ENCODE peak calls at places on chromosomes 13 and 19, in eight cellular contexts. One of them, this sample, is unnamed.

GRCh38 chr19:42081584-42082258 is 5.8 kb downstream of the ZNF574 start:
- DNase-seq in cardiac septum: no peak
- DNase-seq in SHP77: peak; percentile 8
- DNase-seq in ecto neural progenitor cell: no peak
- DNase-seq in HEK293T: peak; percentile 48
- DNase-seq in activated naive CD4-positive, alpha-beta T cell treated with Interleukin-2 at 50 U/mL for 16 hours: no peak
- DNase-seq in stimulated activated CD4-positive, alpha-beta T cell treated with anti-CD3 and anti-CD28 coated beads, Interleukin-15, amount 100 ng/mL, for 1 hour: no peak
- DNase-seq in heart left ventricle: no peak
- DNase-seq in this sample: no peak

GRCh38 chr13:111409413-111409812 is 89.0 kb downstream of the TEX29 start:
- DNase-seq in heart left ventricle: no peak
- DNase-seq in SHP77: no peak
- DNase-seq in HEK293T: no peak
- DNase-seq in ecto neural progenitor cell: no peak
- DNase-seq in cardiac septum: no peak
- DNase-seq in activated naive CD4-positive, alpha-beta T cell treated with Interleukin-2 at 50 U/mL for 16 hours: no peak
- DNase-seq in stimulated activated CD4-positive, alpha-beta T cell treated with anti-CD3 and anti-CD28 coated beads, Interleukin-15, amount 100 ng/mL, for 1 hour: no peak
- DNase-seq in this sample: no peak

GRCh38 chr13:35953537-35954206 is 177.5 kb downstream of the DCLK1 start:
- DNase-seq in heart left ventricle: peak; percentile 76
- DNase-seq in HEK293T: peak; percentile 71
- DNase-seq in ecto neural progenitor cell: peak; percentile 78
- DNase-seq in stimulated activated CD4-positive, alpha-beta T cell treated with anti-CD3 and anti-CD28 coated beads, Interleukin-15, amount 100 ng/mL, for 1 hour: no peak
- DNase-seq in activated naive CD4-positive, alpha-beta T cell treated with Interleukin-2 at 50 U/mL for 16 hours: no peak
- DNase-seq in SHP77: peak; percentile 97
- DNase-seq in cardiac septum: peak; percentile 83
- DNase-seq in this sample: peak; percentile 80

GRCh38 chr19:6451583-6452222 is 7.9 kb downstream of the SLC25A23 start:
- DNase-seq in ecto neural progenitor cell: no peak
- DNase-seq in stimulated activated CD4-positive, alpha-beta T cell treated with anti-CD3 and anti-CD28 coated beads, Interleukin-15, amount 100 ng/mL, for 1 hour: no peak
- DNase-seq in SHP77: no peak
- DNase-seq in cardiac septum: no peak
- DNase-seq in activated naive CD4-positive, alpha-beta T cell treated with Interleukin-2 at 50 U/mL for 16 hours: no peak
- DNase-seq in HEK293T: no peak
- DNase-seq in heart left ventricle: no peak
- DNase-seq in this sample: no peak

GRCh38 chr19:33348301-33349010 is 25.1 kb upstream of the CEBPG start:
- DNase-seq in cardiac septum: no peak
- DNase-seq in ecto neural progenitor cell: no peak
- DNase-seq in stimulated activated CD4-positive, alpha-beta T cell treated with anti-CD3 and anti-CD28 coated beads, Interleukin-15, amount 100 ng/mL, for 1 hour: no peak
- DNase-seq in HEK293T: no peak
- DNase-seq in activated naive CD4-positive, alpha-beta T cell treated with Interleukin-2 at 50 U/mL for 16 hours: no peak
- DNase-seq in heart left ventricle: no peak
- DNase-seq in SHP77: no peak
- DNase-seq in this sample: no peak

GRCh38 chr13:97267418-97268059 is 45.4 kb downstream of the MBNL2 start:
- DNase-seq in ecto neural progenitor cell: no peak
- DNase-seq in SHP77: no peak
- DNase-seq in HEK293T: no peak
- DNase-seq in heart left ventricle: no peak
- DNase-seq in cardiac septum: no peak
- DNase-seq in stimulated activated CD4-positive, alpha-beta T cell treated with anti-CD3 and anti-CD28 coated beads, Interleukin-15, amount 100 ng/mL, for 1 hour: no peak
- DNase-seq in activated naive CD4-positive, alpha-beta T cell treated with Interleukin-2 at 50 U/mL for 16 hours: no peak
- DNase-seq in this sample: no peak

GRCh38 chr19:4088975-4089374 is 22.3 kb upstream of the ZBTB7A start:
- DNase-seq in activated naive CD4-positive, alpha-beta T cell treated with Interleukin-2 at 50 U/mL for 16 hours: peak; percentile 32
- DNase-seq in HEK293T: no peak
- DNase-seq in SHP77: no peak
- DNase-seq in cardiac septum: no peak
- DNase-seq in heart left ventricle: peak; percentile 18
- DNase-seq in stimulated activated CD4-positive, alpha-beta T cell treated with anti-CD3 and anti-CD28 coated beads, Interleukin-15, amount 100 ng/mL, for 1 hour: peak; percentile 22
- DNase-seq in ecto neural progenitor cell: no peak
- DNase-seq in this sample: no peak

GRCh38 chr19:2618611-2619010 is 83.9 kb downstream of the GNG7 start:
- DNase-seq in heart left ventricle: peak; percentile 69
- DNase-seq in cardiac septum: peak; percentile 92
- DNase-seq in SHP77: no peak
- DNase-seq in HEK293T: no peak
- DNase-seq in stimulated activated CD4-positive, alpha-beta T cell treated with anti-CD3 and anti-CD28 coated beads, Interleukin-15, amount 100 ng/mL, for 1 hour: peak; percentile 29
- DNase-seq in ecto neural progenitor cell: no peak
- DNase-seq in activated naive CD4-positive, alpha-beta T cell treated with Interleukin-2 at 50 U/mL for 16 hours: peak; percentile 83
- DNase-seq in this sample: no peak

GRCh38 chr13:59584902-59585670 is 578.6 kb downstream of the DIAPH3 start:
- DNase-seq in SHP77: no peak
- DNase-seq in ecto neural progenitor cell: no peak
- DNase-seq in HEK293T: no peak
- DNase-seq in activated naive CD4-positive, alpha-beta T cell treated with Interleukin-2 at 50 U/mL for 16 hours: no peak
- DNase-seq in cardiac septum: no peak
- DNase-seq in heart left ventricle: no peak
- DNase-seq in stimulated activated CD4-positive, alpha-beta T cell treated with anti-CD3 and anti-CD28 coated beads, Interleukin-15, amount 100 ng/mL, for 1 hour: no peak
- DNase-seq in this sample: no peak

GRCh38 chr13:113775451-113776145 is 16.6 kb downstream of the TMEM255B start:
- DNase-seq in stimulated activated CD4-positive, alpha-beta T cell treated with anti-CD3 and anti-CD28 coated beads, Interleukin-15, amount 100 ng/mL, for 1 hour: no peak
- DNase-seq in SHP77: peak; percentile 52
- DNase-seq in ecto neural progenitor cell: no peak
- DNase-seq in cardiac septum: no peak
- DNase-seq in HEK293T: no peak
- DNase-seq in activated naive CD4-positive, alpha-beta T cell treated with Interleukin-2 at 50 U/mL for 16 hours: no peak
- DNase-seq in heart left ventricle: no peak
- DNase-seq in this sample: no peak

GRCh38 chr19:2477732-2478191 is 1.8 kb downstream of the GADD45B start:
- DNase-seq in heart left ventricle: no peak
- DNase-seq in HEK293T: no peak
- DNase-seq in stimulated activated CD4-positive, alpha-beta T cell treated with anti-CD3 and anti-CD28 coated beads, Interleukin-15, amount 100 ng/mL, for 1 hour: no peak
- DNase-seq in cardiac septum: no peak
- DNase-seq in SHP77: no peak
- DNase-seq in activated naive CD4-positive, alpha-beta T cell treated with Interleukin-2 at 50 U/mL for 16 hours: peak; percentile 22
- DNase-seq in ecto neural progenitor cell: no peak
- DNase-seq in this sample: no peak

GRCh38 chr13:31236211-31236786 is 36.5 kb downstream of the B3GLCT start:
- DNase-seq in HEK293T: peak; percentile 23
- DNase-seq in SHP77: peak; percentile 66
- DNase-seq in stimulated activated CD4-positive, alpha-beta T cell treated with anti-CD3 and anti-CD28 coated beads, Interleukin-15, amount 100 ng/mL, for 1 hour: no peak
- DNase-seq in heart left ventricle: no peak
- DNase-seq in cardiac septum: no peak
- DNase-seq in activated naive CD4-positive, alpha-beta T cell treated with Interleukin-2 at 50 U/mL for 16 hours: no peak
- DNase-seq in ecto neural progenitor cell: no peak
- DNase-seq in this sample: no peak

GRCh38 chr13:49953560-49953959 is 17.4 kb upstream of the SPRYD7 start:
- DNase-seq in heart left ventricle: no peak
- DNase-seq in activated naive CD4-positive, alpha-beta T cell treated with Interleukin-2 at 50 U/mL for 16 hours: no peak
- DNase-seq in cardiac septum: no peak
- DNase-seq in ecto neural progenitor cell: no peak
- DNase-seq in HEK293T: no peak
- DNase-seq in SHP77: no peak
- DNase-seq in stimulated activated CD4-positive, alpha-beta T cell treated with anti-CD3 and anti-CD28 coated beads, Interleukin-15, amount 100 ng/mL, for 1 hour: no peak
- DNase-seq in this sample: no peak

GRCh38 chr13:75489502-75490263 is 7.7 kb upstream of the TBC1D4 start:
- DNase-seq in activated naive CD4-positive, alpha-beta T cell treated with Interleukin-2 at 50 U/mL for 16 hours: no peak
- DNase-seq in cardiac septum: no peak
- DNase-seq in SHP77: no peak
- DNase-seq in HEK293T: no peak
- DNase-seq in ecto neural progenitor cell: no peak
- DNase-seq in stimulated activated CD4-positive, alpha-beta T cell treated with anti-CD3 and anti-CD28 coated beads, Interleukin-15, amount 100 ng/mL, for 1 hour: no peak
- DNase-seq in heart left ventricle: no peak
- DNase-seq in this sample: no peak

GRCh38 chr19:49212302-49212701 is 54.7 kb downstream of the TRPM4 start:
- DNase-seq in cardiac septum: no peak
- DNase-seq in SHP77: no peak
- DNase-seq in heart left ventricle: peak; percentile 45
- DNase-seq in HEK293T: no peak
- DNase-seq in ecto neural progenitor cell: no peak
- DNase-seq in stimulated activated CD4-positive, alpha-beta T cell treated with anti-CD3 and anti-CD28 coated beads, Interleukin-15, amount 100 ng/mL, for 1 hour: no peak
- DNase-seq in activated naive CD4-positive, alpha-beta T cell treated with Interleukin-2 at 50 U/mL for 16 hours: no peak
- DNase-seq in this sample: no peak

GRCh38 chr13:93861818-93862217 is 617.7 kb downstream of the DCT start:
- DNase-seq in heart left ventricle: peak; percentile 35
- DNase-seq in cardiac septum: no peak
- DNase-seq in ecto neural progenitor cell: no peak
- DNase-seq in activated naive CD4-positive, alpha-beta T cell treated with Interleukin-2 at 50 U/mL for 16 hours: no peak
- DNase-seq in SHP77: no peak
- DNase-seq in stimulated activated CD4-positive, alpha-beta T cell treated with anti-CD3 and anti-CD28 coated beads, Interleukin-15, amount 100 ng/mL, for 1 hour: no peak
- DNase-seq in HEK293T: peak; percentile 23
- DNase-seq in this sample: no peak

GRCh38 chr13:29958476-29958875 is 108.1 kb upstream of the UBL3 start:
- DNase-seq in cardiac septum: no peak
- DNase-seq in HEK293T: no peak
- DNase-seq in stimulated activated CD4-positive, alpha-beta T cell treated with anti-CD3 and anti-CD28 coated beads, Interleukin-15, amount 100 ng/mL, for 1 hour: no peak
- DNase-seq in heart left ventricle: no peak
- DNase-seq in activated naive CD4-positive, alpha-beta T cell treated with Interleukin-2 at 50 U/mL for 16 hours: no peak
- DNase-seq in ecto neural progenitor cell: no peak
- DNase-seq in SHP77: no peak
- DNase-seq in this sample: no peak

GRCh38 chr13:107649071-107649470 is 566.3 kb downstream of the LIG4 start:
- DNase-seq in ecto neural progenitor cell: no peak
- DNase-seq in SHP77: no peak
- DNase-seq in heart left ventricle: no peak
- DNase-seq in activated naive CD4-positive, alpha-beta T cell treated with Interleukin-2 at 50 U/mL for 16 hours: no peak
- DNase-seq in HEK293T: no peak
- DNase-seq in cardiac septum: no peak
- DNase-seq in stimulated activated CD4-positive, alpha-beta T cell treated with anti-CD3 and anti-CD28 coated beads, Interleukin-15, amount 100 ng/mL, for 1 hour: no peak
- DNase-seq in this sample: no peak

GRCh38 chr13:107461751-107462150 is 753.6 kb downstream of the LIG4 start:
- DNase-seq in HEK293T: no peak
- DNase-seq in cardiac septum: no peak
- DNase-seq in ecto neural progenitor cell: no peak
- DNase-seq in stimulated activated CD4-positive, alpha-beta T cell treated with anti-CD3 and anti-CD28 coated beads, Interleukin-15, amount 100 ng/mL, for 1 hour: no peak
- DNase-seq in SHP77: no peak
- DNase-seq in heart left ventricle: no peak
- DNase-seq in activated naive CD4-positive, alpha-beta T cell treated with Interleukin-2 at 50 U/mL for 16 hours: no peak
- DNase-seq in this sample: no peak

GRCh38 chr19:48896191-48896720 is 2.3 kb downstream of the TULP2 start:
- DNase-seq in ecto neural progenitor cell: peak; percentile 87
- DNase-seq in stimulated activated CD4-positive, alpha-beta T cell treated with anti-CD3 and anti-CD28 coated beads, Interleukin-15, amount 100 ng/mL, for 1 hour: no peak
- DNase-seq in HEK293T: peak; percentile 82
- DNase-seq in activated naive CD4-positive, alpha-beta T cell treated with Interleukin-2 at 50 U/mL for 16 hours: peak; percentile 34
- DNase-seq in heart left ventricle: peak; percentile 75
- DNase-seq in SHP77: no peak
- DNase-seq in cardiac septum: peak; percentile 84
- DNase-seq in this sample: no peak

GRCh38 chr13:112325142-112325808 is 50.9 kb upstream of the SPACA7 start:
- DNase-seq in HEK293T: no peak
- DNase-seq in heart left ventricle: no peak
- DNase-seq in ecto neural progenitor cell: no peak
- DNase-seq in stimulated activated CD4-positive, alpha-beta T cell treated with anti-CD3 and anti-CD28 coated beads, Interleukin-15, amount 100 ng/mL, for 1 hour: no peak
- DNase-seq in cardiac septum: no peak
- DNase-seq in SHP77: no peak
- DNase-seq in activated naive CD4-positive, alpha-beta T cell treated with Interleukin-2 at 50 U/mL for 16 hours: no peak
- DNase-seq in this sample: peak; percentile 27

GRCh38 chr19:17751103-17751911 is at the start of gene FCHO1:
- DNase-seq in activated naive CD4-positive, alpha-beta T cell treated with Interleukin-2 at 50 U/mL for 16 hours: peak; percentile 86
- DNase-seq in ecto neural progenitor cell: peak; percentile 29
- DNase-seq in SHP77: no peak
- DNase-seq in heart left ventricle: peak; percentile 41
- DNase-seq in stimulated activated CD4-positive, alpha-beta T cell treated with anti-CD3 and anti-CD28 coated beads, Interleukin-15, amount 100 ng/mL, for 1 hour: peak; percentile 74
- DNase-seq in HEK293T: no peak
- DNase-seq in cardiac septum: peak; percentile 83
- DNase-seq in this sample: no peak

GRCh38 chr19:45515081-45515624 is 7.9 kb downstream of the VASP start:
- DNase-seq in ecto neural progenitor cell: no peak
- DNase-seq in activated naive CD4-positive, alpha-beta T cell treated with Interleukin-2 at 50 U/mL for 16 hours: no peak
- DNase-seq in HEK293T: no peak
- DNase-seq in stimulated activated CD4-positive, alpha-beta T cell treated with anti-CD3 and anti-CD28 coated beads, Interleukin-15, amount 100 ng/mL, for 1 hour: no peak
- DNase-seq in heart left ventricle: peak; percentile 70
- DNase-seq in SHP77: no peak
- DNase-seq in cardiac septum: peak; percentile 92
- DNase-seq in this sample: no peak

GRCh38 chr19:29380581-29380980 is 145.2 kb upstream of the VSTM2B start:
- DNase-seq in ecto neural progenitor cell: peak; percentile 18
- DNase-seq in SHP77: no peak
- DNase-seq in heart left ventricle: no peak
- DNase-seq in activated naive CD4-positive, alpha-beta T cell treated with Interleukin-2 at 50 U/mL for 16 hours: no peak
- DNase-seq in stimulated activated CD4-positive, alpha-beta T cell treated with anti-CD3 and anti-CD28 coated beads, Interleukin-15, amount 100 ng/mL, for 1 hour: no peak
- DNase-seq in cardiac septum: no peak
- DNase-seq in HEK293T: no peak
- DNase-seq in this sample: no peak

GRCh38 chr19:1079566-1080111 is 12.7 kb downstream of the ARHGAP45 start:
- DNase-seq in SHP77: no peak
- DNase-seq in heart left ventricle: no peak
- DNase-seq in ecto neural progenitor cell: no peak
- DNase-seq in stimulated activated CD4-positive, alpha-beta T cell treated with anti-CD3 and anti-CD28 coated beads, Interleukin-15, amount 100 ng/mL, for 1 hour: no peak
- DNase-seq in HEK293T: no peak
- DNase-seq in cardiac septum: no peak
- DNase-seq in activated naive CD4-positive, alpha-beta T cell treated with Interleukin-2 at 50 U/mL for 16 hours: peak; percentile 76
- DNase-seq in this sample: no peak

GRCh38 chr19:8196271-8196908 is 12.8 kb upstream of the CERS4 start:
- DNase-seq in cardiac septum: no peak
- DNase-seq in ecto neural progenitor cell: no peak
- DNase-seq in heart left ventricle: no peak
- DNase-seq in stimulated activated CD4-positive, alpha-beta T cell treated with anti-CD3 and anti-CD28 coated beads, Interleukin-15, amount 100 ng/mL, for 1 hour: no peak
- DNase-seq in HEK293T: no peak
- DNase-seq in SHP77: no peak
- DNase-seq in activated naive CD4-positive, alpha-beta T cell treated with Interleukin-2 at 50 U/mL for 16 hours: no peak
- DNase-seq in this sample: no peak

GRCh38 chr19:5586300-5587070 is 18.7 kb upstream of the TINCR start:
- DNase-seq in activated naive CD4-positive, alpha-beta T cell treated with Interleukin-2 at 50 U/mL for 16 hours: no peak
- DNase-seq in HEK293T: no peak
- DNase-seq in heart left ventricle: no peak
- DNase-seq in stimulated activated CD4-positive, alpha-beta T cell treated with anti-CD3 and anti-CD28 coated beads, Interleukin-15, amount 100 ng/mL, for 1 hour: no peak
- DNase-seq in SHP77: no peak
- DNase-seq in cardiac septum: no peak
- DNase-seq in ecto neural progenitor cell: no peak
- DNase-seq in this sample: no peak

GRCh38 chr19:42407816-42408175 is 17.7 kb upstream of the CNFN start:
- DNase-seq in ecto neural progenitor cell: no peak
- DNase-seq in cardiac septum: no peak
- DNase-seq in HEK293T: no peak
- DNase-seq in SHP77: no peak
- DNase-seq in stimulated activated CD4-positive, alpha-beta T cell treated with anti-CD3 and anti-CD28 coated beads, Interleukin-15, amount 100 ng/mL, for 1 hour: no peak
- DNase-seq in heart left ventricle: peak; percentile 19
- DNase-seq in activated naive CD4-positive, alpha-beta T cell treated with Interleukin-2 at 50 U/mL for 16 hours: no peak
- DNase-seq in this sample: no peak

GRCh38 chr19:40175820-40176219 is 15.4 kb upstream of the MAP3K10 start:
- DNase-seq in stimulated activated CD4-positive, alpha-beta T cell treated with anti-CD3 and anti-CD28 coated beads, Interleukin-15, amount 100 ng/mL, for 1 hour: no peak
- DNase-seq in heart left ventricle: no peak
- DNase-seq in SHP77: no peak
- DNase-seq in activated naive CD4-positive, alpha-beta T cell treated with Interleukin-2 at 50 U/mL for 16 hours: no peak
- DNase-seq in ecto neural progenitor cell: no peak
- DNase-seq in HEK293T: no peak
- DNase-seq in cardiac septum: no peak
- DNase-seq in this sample: no peak

GRCh38 chr13:28147489-28147888 is 9.1 kb downstream of the PAN3 start:
- DNase-seq in ecto neural progenitor cell: no peak
- DNase-seq in stimulated activated CD4-positive, alpha-beta T cell treated with anti-CD3 and anti-CD28 coated beads, Interleukin-15, amount 100 ng/mL, for 1 hour: no peak
- DNase-seq in activated naive CD4-positive, alpha-beta T cell treated with Interleukin-2 at 50 U/mL for 16 hours: no peak
- DNase-seq in heart left ventricle: no peak
- DNase-seq in cardiac septum: no peak
- DNase-seq in SHP77: no peak
- DNase-seq in HEK293T: no peak
- DNase-seq in this sample: no peak